ENCODE peak calls at places on chromosomes 12 and 14, in nine cellular contexts. U, X, E, H, L, T, Y, I and F are unnamed samples.

GRCh38 chr14:72332054-72332453 is 399.8 kb downstream of the RGS6 start:
- DNase-seq in U (no peak), X (no peak), E (no peak), H (no peak), L (no peak), T (no peak), Y (no peak), I (no peak), F (no peak)

GRCh38 chr12:20576528-20576927 is 118.6 kb upstream of the SLCO1C1 start:
- DNase-seq in U (no peak), X (no peak), E (no peak), H (no peak), L (no peak), T (no peak), Y (no peak), I (no peak), F (no peak)

GRCh38 chr12:131536337-131536736 is 174.6 kb upstream of the SFSWAP start:
- DNase-seq in U (peak), X (peak), E (no peak), H (no peak), L (no peak), T (no peak), Y (no peak), I (no peak), F (no peak)

GRCh38 chr12:52660934-52661333 is 8.9 kb upstream of the KRT2 start:
- DNase-seq in U (no peak), X (no peak), E (no peak), H (no peak), L (no peak), T (no peak), Y (no peak), I (no peak), F (no peak)

GRCh38 chr14:100192250-100192671 is 32.8 kb upstream of the DEGS2 start:
- DNase-seq in U (no peak), X (no peak), E (no peak), H (no peak), L (no peak), T (peak), Y (no peak), I (no peak), F (no peak)

GRCh38 chr12:130461868-130462557 is 124.3 kb downstream of the PIWIL1 start:
- DNase-seq in U (no peak), X (no peak), E (no peak), H (no peak), L (no peak), T (no peak), Y (no peak), I (peak), F (no peak)

GRCh38 chr12:132118876-132119275 is 25.2 kb downstream of the DDX51 start:
- DNase-seq in U (no peak), X (no peak), E (no peak), H (no peak), L (no peak), T (no peak), Y (no peak), I (no peak), F (no peak)

GRCh38 chr12:96773031-96773430 is 134.0 kb upstream of the NEDD1 start:
- DNase-seq in U (no peak), X (no peak), E (no peak), H (no peak), L (no peak), T (no peak), Y (no peak), I (no peak), F (no peak)

GRCh38 chr12:116033765-116034164 is 243.7 kb downstream of the MED13L start:
- DNase-seq in U (no peak), X (no peak), E (no peak), H (no peak), L (no peak), T (no peak), Y (no peak), I (no peak), F (no peak)

GRCh38 chr12:3307419-3307818 is 183.6 kb upstream of the PRMT8 start:
- DNase-seq in U (no peak), X (no peak), E (no peak), H (no peak), L (no peak), T (no peak), Y (no peak), I (no peak), F (no peak)

GRCh38 chr14:34220921-34221320 is 241.1 kb downstream of the SPTSSA start:
- DNase-seq in U (no peak), X (no peak), E (no peak), H (no peak), L (no peak), T (no peak), Y (no peak), I (no peak), F (no peak)

GRCh38 chr14:76699209-76699608 is 62.1 kb upstream of the VASH1 start:
- DNase-seq in U (no peak), X (no peak), E (no peak), H (no peak), L (no peak), T (no peak), Y (no peak), I (no peak), F (no peak)

GRCh38 chr12:78096909-78097597 is 266.4 kb downstream of the NAV3 start:
- DNase-seq in U (no peak), X (no peak), E (no peak), H (no peak), L (no peak), T (peak), Y (no peak), I (no peak), F (no peak)

GRCh38 chr12:66087365-66087943 is 43.1 kb downstream of the LLPH start:
- DNase-seq in U (no peak), X (peak), E (peak), H (peak), L (peak), T (peak), Y (no peak), I (peak), F (peak)

GRCh38 chr14:61477845-61478438 is 156.6 kb downstream of the PRKCH start:
- DNase-seq in U (no peak), X (no peak), E (peak), H (no peak), L (no peak), T (peak), Y (peak), I (no peak), F (no peak)

GRCh38 chr14:21408152-21408551 is 24.3 kb upstream of the SUPT16H start:
- DNase-seq in U (no peak), X (no peak), E (no peak), H (no peak), L (no peak), T (peak), Y (no peak), I (no peak), F (no peak)

GRCh38 chr14:20035449-20035848 is 389 bp downstream of the OR4K13 start:
- DNase-seq in U (no peak), X (no peak), E (no peak), H (no peak), L (no peak), T (no peak), Y (no peak), I (no peak), F (no peak)

GRCh38 chr14:55965851-55966250 is 152.4 kb upstream of the PELI2 start:
- DNase-seq in U (no peak), X (no peak), E (no peak), H (no peak), L (no peak), T (peak), Y (no peak), I (no peak), F (no peak)

GRCh38 chr14:85071447-85071846 is 458.5 kb upstream of the FLRT2 start:
- DNase-seq in U (no peak), X (no peak), E (no peak), H (no peak), L (no peak), T (peak), Y (no peak), I (no peak), F (no peak)

GRCh38 chr12:47975036-47975620 is 11.7 kb downstream of the TMEM106C start:
- DNase-seq in U (no peak), X (no peak), E (no peak), H (no peak), L (no peak), T (no peak), Y (no peak), I (no peak), F (no peak)

GRCh38 chr12:538731-539539 is 79.2 kb downstream of the B4GALNT3 start:
- DNase-seq in U (peak), X (peak), E (peak), H (no peak), L (peak), T (peak), Y (no peak), I (no peak), F (no peak)

GRCh38 chr12:22313276-22313995 is 21.1 kb downstream of the ST8SIA1 start:
- DNase-seq in U (no peak), X (no peak), E (no peak), H (no peak), L (no peak), T (peak), Y (no peak), I (no peak), F (no peak)

GRCh38 chr14:53444677-53445312 is 291.7 kb upstream of the DDHD1 start:
- DNase-seq in U (no peak), X (no peak), E (no peak), H (no peak), L (no peak), T (no peak), Y (no peak), I (no peak), F (no peak)

GRCh38 chr12:51823875-51824565 is 24.5 kb downstream of the FIGNL2 start:
- DNase-seq in U (no peak), X (peak), E (peak), H (peak), L (peak), T (peak), Y (no peak), I (no peak), F (no peak)

GRCh38 chr14:22549981-22550670 is 38.9 kb downstream of the DAD1 start:
- DNase-seq in U (peak), X (peak), E (no peak), H (no peak), L (no peak), T (peak), Y (no peak), I (peak), F (no peak)

GRCh38 chr12:109764776-109765492 is 51.3 kb downstream of the FAM222A start:
- DNase-seq in U (no peak), X (no peak), E (peak), H (no peak), L (no peak), T (no peak), Y (no peak), I (peak), F (no peak)

GRCh38 chr14:105891221-105891602 is 364.8 kb downstream of the TMEM121 start:
- DNase-seq in U (peak), X (no peak), E (peak), H (no peak), L (no peak), T (no peak), Y (no peak), I (no peak), F (no peak)

GRCh38 chr12:69519871-69520270 is 49.7 kb downstream of the FRS2 start:
- DNase-seq in U (no peak), X (no peak), E (no peak), H (no peak), L (no peak), T (peak), Y (no peak), I (no peak), F (no peak)

GRCh38 chr12:72256725-72257124 is 15.4 kb upstream of the TRHDE start:
- DNase-seq in U (no peak), X (no peak), E (no peak), H (no peak), L (no peak), T (no peak), Y (no peak), I (no peak), F (no peak)

GRCh38 chr12:49370539-49370938 is 3.3 kb downstream of the SPATS2 start:
- DNase-seq in U (no peak), X (no peak), E (no peak), H (no peak), L (no peak), T (no peak), Y (no peak), I (no peak), F (no peak)

GRCh38 chr12:69239922-69240624 is 704 bp downstream of the CPSF6 start:
- DNase-seq in U (peak), X (peak), E (peak), H (peak), L (peak), T (peak), Y (no peak), I (peak), F (no peak)